ENCODE peak calls at places on chromosomes 13 and 19, in six cellular contexts. J is G401, E is fibroblast of the conjunctiva, Z is Daoy, C is Caki2, W is COLO829. S is an unnamed sample.

GRCh38 chr13:76890036-76890435 is 3.8 kb upstream of the KCTD12 start:
- DNase-seq in J (no peak), E (no peak), Z (no peak), C (no peak), W (no peak), S (no peak)

GRCh38 chr13:30796833-30797601 is 61.7 kb downstream of the ALOX5AP start:
- DNase-seq in J (no peak), E (no peak), Z (peak), C (no peak), W (no peak), S (no peak)

GRCh38 chr13:26759156-26759906 is 1.3 kb downstream of the GPR12 start:
- DNase-seq in J (peak), E (no peak), Z (no peak), C (no peak), W (no peak), S (no peak)

GRCh38 chr13:92390217-92390616 is 836.4 kb upstream of the GPC6 start:
- DNase-seq in J (no peak), E (no peak), Z (no peak), C (no peak), W (no peak), S (no peak)

GRCh38 chr19:5782945-5783919 is 1.3 kb downstream of the PRR22 start:
- DNase-seq in J (no peak), E (no peak), Z (no peak), C (no peak), W (no peak), S (no peak)

GRCh38 chr13:60334310-60334709 is 62.7 kb upstream of the TDRD3 start:
- DNase-seq in J (no peak), E (no peak), Z (no peak), C (no peak), W (no peak), S (no peak)

GRCh38 chr13:34420975-34421719 is 520.9 kb upstream of the NBEA start:
- DNase-seq in J (no peak), E (no peak), Z (no peak), C (no peak), W (no peak), S (no peak)

GRCh38 chr13:109509154-109509905 is 277.1 kb downstream of the IRS2 start:
- DNase-seq in J (no peak), E (peak), Z (peak), C (no peak), W (no peak), S (no peak)

GRCh38 chr13:110186221-110186838 is 120.6 kb downstream of the COL4A1 start:
- DNase-seq in J (no peak), E (no peak), Z (no peak), C (no peak), W (no peak), S (no peak)

GRCh38 chr19:41449079-41449864 is 6.3 kb downstream of the ERICH4 start:
- DNase-seq in J (peak), E (peak), Z (peak), C (peak), W (peak), S (peak)

GRCh38 chr13:23578411-23579071 is 8.3 kb downstream of the TNFRSF19 start:
- DNase-seq in J (no peak), E (peak), Z (peak), C (peak), W (no peak), S (peak)

GRCh38 chr13:109704771-109705628 is 81.4 kb downstream of the IRS2 start:
- DNase-seq in J (no peak), E (no peak), Z (no peak), C (no peak), W (no peak), S (no peak)

GRCh38 chr19:48391100-48392005 is at the start of gene KDELR1:
- DNase-seq in J (peak), E (no peak), Z (peak), C (peak), W (peak), S (peak)

GRCh38 chr13:75333103-75333502 is 148.9 kb downstream of the TBC1D4 start:
- DNase-seq in J (no peak), E (no peak), Z (no peak), C (no peak), W (no peak), S (no peak)

GRCh38 chr19:35291259-35291658 is 702 bp upstream of the MAG start:
- DNase-seq in J (no peak), E (no peak), Z (no peak), C (no peak), W (no peak), S (no peak)

GRCh38 chr19:6352381-6353165 is 8.8 kb upstream of the CLPP start:
- DNase-seq in J (no peak), E (no peak), Z (no peak), C (no peak), W (no peak), S (no peak)

GRCh38 chr13:74683411-74683810 is 549.2 kb upstream of the KLF12 start:
- DNase-seq in J (no peak), E (no peak), Z (no peak), C (no peak), W (no peak), S (no peak)

GRCh38 chr13:73138276-73138950 is 79.6 kb downstream of the KLF5 start:
- DNase-seq in J (no peak), E (peak), Z (peak), C (no peak), W (no peak), S (no peak)

GRCh38 chr13:114319441-114319871 is 5.2 kb downstream of the CHAMP1 start:
- DNase-seq in J (no peak), E (peak), Z (no peak), C (no peak), W (no peak), S (no peak)

GRCh38 chr13:75258159-75258782 is 223.7 kb downstream of the TBC1D4 start:
- DNase-seq in J (peak), E (peak), Z (peak), C (peak), W (peak), S (no peak)

GRCh38 chr13:107743983-107744382 is 471.4 kb downstream of the LIG4 start:
- DNase-seq in J (no peak), E (no peak), Z (no peak), C (no peak), W (no peak), S (no peak)

GRCh38 chr19:28966737-28967401 is 246.1 kb downstream of the UQCRFS1 start:
- DNase-seq in J (no peak), E (no peak), Z (peak), C (peak), W (no peak), S (no peak)